ENCODE peak calls at places on chromosomes 6 and 20, in seven cellular contexts. M, J, A, R, F, Y and E are unnamed samples.

GRCh38 chr20:1491281-1491840 is at the start of gene SIRPB2:
- DNase-seq in M (no peak), J (no peak), A (peak; percentile 58), R (no peak), F (no peak), Y (peak; percentile 96), E (peak; percentile 89)

GRCh38 chr20:9919271-9920014 is 80.6 kb upstream of the PAK5 start:
- DNase-seq in M (no peak), J (no peak), A (no peak), R (no peak), F (no peak), Y (no peak), E (no peak)

GRCh38 chr6:105675715-105676397 is 273.0 kb upstream of the PREP start:
- DNase-seq in M (peak; percentile 73), J (no peak), A (no peak), R (no peak), F (no peak), Y (no peak), E (no peak)

GRCh38 chr6:86942761-86943526 is 5.6 kb downstream of the HTR1E start:
- DNase-seq in M (no peak), J (no peak), A (no peak), R (no peak), F (no peak), Y (no peak), E (no peak)

GRCh38 chr6:116876635-116877611 is at the start of gene RFX6:
- DNase-seq in M (no peak), J (no peak), A (peak; percentile 77), R (peak; percentile 69), F (no peak), Y (no peak), E (no peak)

GRCh38 chr6:98716341-98716740 is 118.0 kb upstream of the POU3F2 start:
- DNase-seq in M (no peak), J (no peak), A (no peak), R (peak; percentile 55), F (peak; percentile 1), Y (no peak), E (no peak)

GRCh38 chr6:43916924-43917877 is 147.2 kb downstream of the VEGFA start:
- DNase-seq in M (no peak), J (no peak), A (peak; percentile 56), R (no peak), F (peak; percentile 92), Y (no peak), E (no peak)

GRCh38 chr6:170076466-170077165 is 214.3 kb downstream of the DLL1 start:
- DNase-seq in M (no peak), J (no peak), A (peak; percentile 65), R (no peak), F (no peak), Y (no peak), E (peak; percentile 65)

GRCh38 chr6:39906318-39906761 is 27.9 kb downstream of the MOCS1 start:
- DNase-seq in M (no peak), J (no peak), A (peak; percentile 66), R (no peak), F (no peak), Y (no peak), E (peak; percentile 55)

GRCh38 chr20:24701027-24701426 is 231.6 kb downstream of the SYNDIG1 start:
- DNase-seq in M (no peak), J (no peak), A (no peak), R (no peak), F (no peak), Y (no peak), E (no peak)

GRCh38 chr6:15349379-15349778 is 103.5 kb downstream of the JARID2 start:
- DNase-seq in M (no peak), J (no peak), A (no peak), R (no peak), F (no peak), Y (no peak), E (no peak)

GRCh38 chr6:161354241-161354840 is 80.5 kb upstream of the AGPAT4 start:
- DNase-seq in M (no peak), J (no peak), A (no peak), R (peak; percentile 47), F (no peak), Y (no peak), E (no peak)

GRCh38 chr6:121755500-121755899 is 320.1 kb downstream of the GJA1 start:
- DNase-seq in M (no peak), J (no peak), A (no peak), R (no peak), F (no peak), Y (no peak), E (no peak)

GRCh38 chr20:14012671-14013070 is 17.4 kb downstream of the MACROD2 start:
- DNase-seq in M (no peak), J (no peak), A (no peak), R (no peak), F (no peak), Y (no peak), E (no peak)

GRCh38 chr20:32354592-32355416 is 3.3 kb upstream of the ASXL1 start:
- DNase-seq in M (no peak), J (no peak), A (no peak), R (no peak), F (peak; percentile 93), Y (no peak), E (no peak)

GRCh38 chr6:65116326-65116725 is 590.7 kb downstream of the EYS start:
- DNase-seq in M (no peak), J (no peak), A (no peak), R (no peak), F (no peak), Y (no peak), E (no peak)

DNA sequence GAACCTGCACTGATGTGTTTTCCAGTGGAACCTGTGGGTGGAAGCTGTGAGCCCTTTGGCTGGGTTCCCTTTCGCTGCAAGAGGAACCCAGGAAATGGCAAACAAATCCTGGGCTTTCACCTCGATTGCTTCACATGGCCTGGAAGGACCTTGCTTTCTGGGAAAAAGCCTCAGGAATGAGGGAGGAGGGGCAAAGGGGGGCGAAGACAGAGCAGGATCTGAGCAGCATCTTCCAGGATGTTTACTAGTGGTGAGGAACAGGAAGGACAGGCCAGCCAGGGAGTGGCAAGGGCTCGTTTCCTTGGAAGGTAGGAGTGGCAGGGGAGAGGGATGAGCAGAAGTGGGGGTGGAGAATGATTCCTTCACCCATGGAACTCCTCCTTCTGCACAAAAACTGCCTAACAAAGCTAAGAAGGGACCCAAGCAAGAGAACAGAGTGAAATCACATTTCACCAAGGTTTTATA is 5.9 kb downstream of the SLC2A10 start:
- DNase-seq in M (no peak), J (peak; percentile 85), A (no peak), R (peak; percentile 79), F (no peak), Y (no peak), E (no peak)
- TF ChIP-seq CTCF in M (peak; percentile 17), J (peak; percentile 54), A (no peak), R (no peak), F (peak; percentile 35), Y (no peak), E (no peak)

DNA sequence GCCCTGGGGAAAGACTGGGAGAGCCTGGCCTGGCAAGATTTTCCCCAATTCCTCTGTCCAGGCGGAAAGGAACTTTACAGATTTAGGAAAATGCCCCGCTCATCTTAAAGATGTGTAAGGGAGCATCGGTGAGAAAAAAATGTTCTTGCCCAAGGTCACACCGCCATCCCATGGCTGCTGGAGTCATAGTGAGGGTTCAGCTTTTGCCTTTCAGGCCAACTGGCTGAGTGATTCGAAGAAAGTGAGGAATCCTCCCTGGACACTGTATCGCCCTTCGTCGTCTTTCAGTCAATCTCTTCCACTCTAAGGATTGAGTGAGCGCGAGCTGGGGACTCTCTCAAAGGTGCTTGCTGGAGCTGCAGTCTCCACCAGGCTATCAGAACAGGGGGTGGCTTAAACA is 1.4 kb downstream of the WFDC2 start:
- DNase-seq in M (no peak), J (no peak), A (no peak), R (peak; percentile 44), F (no peak), Y (no peak), E (no peak)
- H3K27ac ChIP-seq in M (no peak overlapping the region), J (peak overlapping the region; percentile 86), A (peak overlapping the region; percentile 79), R (peak overlapping the region; percentile 5), F (no peak overlapping the region), Y (no peak overlapping the region), E (no peak overlapping the region)

GRCh38 chr6:31971279-31971992 is 502 bp downstream of the DXO start:
- DNase-seq in M (no peak), J (no peak), A (no peak), R (no peak), F (no peak), Y (no peak), E (peak; percentile 83)
- TF ChIP-seq POLR2AphosphoS5 in M (no peak), J (no peak), A (no peak), R (no peak), F (no peak), Y (peak; percentile 32), E (no peak)

GRCh38 chr20:47057661-47058060 is 163.0 kb downstream of the EYA2 start:
- DNase-seq in M (no peak), J (no peak), A (no peak), R (no peak), F (no peak), Y (no peak), E (no peak)

GRCh38 chr20:47054945-47055344 is 160.3 kb downstream of the EYA2 start:
- DNase-seq in M (peak; percentile 13), J (no peak), A (no peak), R (no peak), F (no peak), Y (no peak), E (no peak)

GRCh38 chr20:47051936-47052566 is 157.4 kb downstream of the EYA2 start:
- DNase-seq in M (no peak), J (no peak), A (no peak), R (no peak), F (no peak), Y (no peak), E (no peak)

GRCh38 chr20:47055699-47056369 is 161.2 kb downstream of the EYA2 start:
- DNase-seq in M (no peak), J (no peak), A (no peak), R (no peak), F (no peak), Y (no peak), E (no peak)

GRCh38 chr20:47054506-47054905 is 159.9 kb downstream of the EYA2 start:
- DNase-seq in M (no peak), J (no peak), A (no peak), R (no peak), F (no peak), Y (no peak), E (no peak)
- TF ChIP-seq CTCF in M (no peak), J (no peak), A (no peak), R (no peak), F (no peak), Y (no peak), E (no peak)